ENCODE peak calls at places on chromosomes 16 and 17, in ten cellular contexts. U, L, A, S, F, Y, V, N, P and M are unnamed samples.

GRCh38 chr16:67161595-67162058 is 1.9 kb downstream of the FBXL8 start:
- DNase-seq in N (no peak), A (no peak), S (no peak), P (no peak), V (no peak), U (peak), L (no peak), F (no peak), Y (no peak), M (no peak)

GRCh38 chr16:84822990-84823389 is 3.2 kb downstream of the CRISPLD2 start:
- DNase-seq in U (no peak), A (no peak), L (no peak), S (no peak), Y (no peak), F (no peak), N (no peak), P (no peak), V (no peak), M (no peak)

GRCh38 chr16:22357635-22357971 is 16.8 kb downstream of the CDR2 start:
- DNase-seq in U (no peak), F (no peak), L (no peak), N (no peak), A (no peak), V (no peak), S (no peak), P (no peak), Y (no peak), M (no peak)

GRCh38 chr17:71966459-71967313 is 154.1 kb upstream of the SOX9 start:
- DNase-seq in Y (peak), N (peak), F (no peak), V (no peak), P (no peak), U (no peak), A (no peak), L (no peak), S (no peak), M (no peak)

GRCh38 chr16:14309906-14310305 is 238.8 kb downstream of the MRTFB start:
- DNase-seq in U (peak), L (no peak), P (no peak), S (no peak), A (no peak), V (no peak), N (no peak), F (peak), Y (no peak), M (no peak)

GRCh38 chr17:40070895-40071719 is 8.3 kb downstream of the THRA start:
- DNase-seq in L (no peak), N (no peak), Y (peak), A (peak), P (no peak), V (no peak), U (peak), S (peak), F (no peak), M (no peak)

GRCh38 chr17:9206989-9207317 is 185.6 kb downstream of the NTN1 start:
- DNase-seq in N (no peak), P (no peak), V (no peak), A (no peak), S (peak), U (peak), Y (no peak), L (no peak), F (no peak), M (no peak)

GRCh38 chr17:49101054-49101534 is 31.5 kb upstream of the B4GALNT2 start:
- DNase-seq in U (no peak), L (no peak), Y (no peak), A (no peak), S (no peak), P (peak), N (no peak), V (no peak), F (peak), M (no peak)

GRCh38 chr16:28495795-28496749 is 1.6 kb downstream of the APOBR start:
- DNase-seq in Y (no peak), P (no peak), V (no peak), N (no peak), U (peak), F (no peak), S (peak), L (no peak), A (no peak), M (no peak)

GRCh38 chr16:63512910-63513309 is 1476.7 kb upstream of the CDH8 start:
- DNase-seq in V (no peak), A (no peak), L (no peak), U (no peak), N (no peak), P (no peak), S (no peak), Y (no peak), F (no peak), M (no peak)

GRCh38 chr17:43465049-43465448 is 18.7 kb upstream of the DHX8 start:
- DNase-seq in V (no peak), S (no peak), P (no peak), Y (no peak), L (no peak), U (no peak), N (no peak), F (no peak), A (no peak), M (no peak)

GRCh38 chr16:68377667-68378420 is 67.0 kb downstream of the PRMT7 start:
- DNase-seq in V (no peak), Y (no peak), N (peak), P (no peak), L (no peak), F (no peak), A (no peak), U (no peak), S (no peak), M (no peak)

GRCh38 chr16:11181889-11182279 is 74.1 kb downstream of the SOCS1 start:
- DNase-seq in S (no peak), N (peak), V (no peak), A (no peak), L (no peak), P (no peak), F (peak), U (no peak), Y (peak), M (no peak)

GRCh38 chr16:89442990-89443726 is 47.2 kb downstream of the ANKRD11 start:
- DNase-seq in P (peak), Y (no peak), S (no peak), A (no peak), U (peak), V (no peak), N (no peak), F (peak), L (no peak), M (no peak)

GRCh38 chr16:70649300-70649699 is 2.9 kb downstream of the IL34 start:
- DNase-seq in V (no peak), A (no peak), S (no peak), P (no peak), N (no peak), U (no peak), F (no peak), L (no peak), Y (no peak), M (no peak)

GRCh38 chr17:72677108-72677507 is 415.4 kb downstream of the SLC39A11 start:
- DNase-seq in A (no peak), V (no peak), N (no peak), P (no peak), S (no peak), F (no peak), U (no peak), L (no peak), Y (no peak), M (no peak)

GRCh38 chr16:10168258-10168657 is 14.0 kb downstream of the GRIN2A start:
- DNase-seq in V (no peak), S (no peak), A (no peak), F (peak), L (no peak), P (no peak), N (no peak), Y (no peak), U (no peak), M (no peak)

GRCh38 chr16:53207810-53208752 is 153.3 kb downstream of the CHD9 start:
- DNase-seq in A (peak), L (peak), P (peak), Y (peak), V (peak), N (peak), S (no peak), U (no peak), F (peak), M (peak)

GRCh38 chr17:81684442-81684911 is 666 bp downstream of the HGS start:
- DNase-seq in P (no peak), S (no peak), V (no peak), U (no peak), A (no peak), F (no peak), Y (no peak), N (no peak), L (no peak), M (no peak)

GRCh38 chr17:69596141-69596540 is 181.6 kb downstream of the MAP2K6 start:
- DNase-seq in A (no peak), U (no peak), S (no peak), V (no peak), N (no peak), P (no peak), Y (no peak), F (no peak), L (no peak), M (no peak)
- TF ChIP-seq CTCF in A (no peak), U (no peak), S (no peak), V (no peak), N (no peak), P (no peak), Y (no peak), F (no peak), L (no peak), M (no peak)

DNA sequence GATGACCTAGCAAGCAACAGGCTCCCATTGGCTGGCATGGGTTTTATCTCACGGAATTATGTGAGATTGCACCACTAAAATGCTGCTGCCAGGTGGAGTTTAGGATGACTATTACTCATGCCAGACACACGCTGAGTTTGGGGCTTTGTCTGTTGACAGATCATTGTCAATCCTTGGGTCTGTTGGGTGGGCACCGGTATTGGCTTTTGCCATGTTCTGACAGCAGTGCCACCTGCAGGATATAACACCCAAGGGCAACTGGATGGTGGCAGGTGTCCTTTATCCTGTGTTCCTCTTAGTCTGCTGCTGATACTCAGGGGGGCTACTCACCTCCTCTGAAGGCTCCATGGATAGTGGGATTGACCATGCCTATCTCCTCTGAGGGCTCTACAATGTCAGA is 221.6 kb upstream of the DYNLRB2 start:
- DNase-seq in N (no peak), S (no peak), V (no peak), L (no peak), U (no peak), A (no peak), F (peak), Y (no peak), P (no peak), M (no peak)
- TF ChIP-seq CTCF in N (no peak), S (no peak), V (no peak), L (no peak), U (no peak), A (no peak), F (peak), Y (no peak), P (no peak), M (no peak)

GRCh38 chr16:576823-577201 is 7.0 kb downstream of the PIGQ start:
- DNase-seq in A (peak), U (no peak), Y (no peak), F (no peak), V (no peak), S (no peak), P (no peak), L (no peak), N (no peak), M (no peak)
- TF ChIP-seq CTCF in A (no peak), U (no peak), Y (no peak), F (no peak), V (no peak), S (no peak), P (no peak), L (no peak), N (no peak), M (no peak)

GRCh38 chr16:55501549-55502322 is 7.1 kb upstream of the LPCAT2 start:
- DNase-seq in V (no peak), L (no peak), P (no peak), Y (peak), A (peak), S (no peak), N (no peak), U (no peak), F (no peak), M (peak)

GRCh38 chr16:55497558-55497957 is 11.3 kb upstream of the LPCAT2 start:
- DNase-seq in A (no peak), V (no peak), F (no peak), N (no peak), L (no peak), S (no peak), Y (no peak), P (no peak), U (no peak), M (no peak)

GRCh38 chr16:55499281-55499680 is 9.6 kb upstream of the LPCAT2 start:
- DNase-seq in S (no peak), V (no peak), F (no peak), L (no peak), P (no peak), Y (peak), N (no peak), U (no peak), A (no peak), M (no peak)

GRCh38 chr16:55498101-55498500 is 10.8 kb upstream of the LPCAT2 start:
- DNase-seq in U (no peak), S (no peak), A (no peak), V (no peak), N (no peak), L (no peak), Y (no peak), F (no peak), P (no peak), M (no peak)

DNA sequence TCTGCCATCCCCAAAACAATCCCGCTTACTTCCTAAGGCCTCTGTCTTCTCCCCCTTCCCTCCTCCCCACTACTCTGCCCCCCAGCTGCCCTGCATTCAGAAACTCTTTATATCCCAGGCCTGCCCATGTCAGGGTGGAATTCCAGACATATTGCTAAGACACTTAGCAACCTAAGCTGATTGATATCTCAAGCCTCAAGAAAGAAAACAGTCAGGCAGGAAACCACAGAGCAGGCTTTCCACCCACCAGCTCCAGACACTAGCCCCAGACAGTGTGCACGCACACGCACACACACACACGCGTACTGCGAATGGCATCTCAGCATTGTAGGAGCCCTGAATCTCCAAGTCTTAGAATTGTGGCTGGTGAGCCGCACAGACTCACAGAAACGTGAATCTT is 8.9 kb upstream of the LPCAT2 start:
- DNase-seq in P (peak), N (no peak), V (no peak), L (no peak), U (no peak), Y (peak), S (no peak), F (peak), A (no peak), M (peak)
- TF ChIP-seq CTCF in P (no peak), N (no peak), V (no peak), L (no peak), U (no peak), Y (no peak), S (no peak), F (no peak), A (no peak), M (no peak)

DNA sequence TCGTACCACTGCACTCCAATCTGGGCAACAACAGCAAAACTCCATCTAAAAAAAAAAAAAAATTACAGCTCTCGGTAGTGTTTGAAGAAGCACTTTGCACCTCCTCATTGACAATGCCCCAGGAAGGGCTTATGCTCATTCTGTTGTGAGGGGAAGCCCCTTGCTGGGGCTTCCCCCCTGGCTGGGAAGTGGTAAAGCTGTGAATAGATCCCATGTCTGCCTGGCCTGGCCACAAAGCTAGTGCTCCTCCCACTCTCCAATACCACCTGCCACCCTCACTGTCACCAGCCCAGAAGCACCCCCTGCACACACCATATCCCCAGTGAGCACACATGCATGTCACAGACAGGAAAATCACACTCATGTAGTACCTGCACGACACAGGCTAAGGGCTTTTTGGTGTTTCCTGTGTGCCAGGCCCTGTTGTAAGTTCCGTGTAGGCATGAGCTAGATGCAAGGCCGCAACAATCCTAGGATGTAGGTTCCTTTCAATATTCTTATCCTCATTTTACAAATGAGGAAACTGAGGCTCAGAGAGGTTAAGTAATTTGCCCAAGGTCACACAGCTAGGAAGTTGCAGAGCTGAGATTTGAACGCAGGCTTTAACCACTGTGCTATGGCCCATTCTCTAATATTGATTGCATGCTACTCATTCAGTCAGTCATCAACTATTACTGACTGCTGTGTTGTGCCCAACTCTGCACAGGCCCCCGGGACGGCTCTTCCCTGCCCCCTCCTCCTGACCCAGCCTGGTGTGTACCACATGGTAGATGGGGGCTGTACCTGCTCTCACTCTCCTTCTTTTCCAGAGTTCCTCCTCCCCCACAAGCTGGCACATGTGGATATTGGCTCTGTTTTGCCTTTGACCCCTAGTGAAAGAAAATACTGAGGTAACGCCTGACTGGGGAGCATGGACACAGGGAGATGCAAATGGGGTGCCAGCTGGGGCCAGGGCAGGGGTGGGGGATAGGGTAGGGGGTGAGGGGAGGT is 11.9 kb upstream of the COL1A1 start:
- DNase-seq in N (no peak), P (no peak), F (no peak), Y (no peak), V (no peak), U (no peak), L (no peak), A (peak), S (no peak), M (no peak)
- TF ChIP-seq CTCF in N (no peak), P (no peak), F (no peak), Y (no peak), V (no peak), U (no peak), L (no peak), A (peak), S (no peak), M (no peak)

DNA sequence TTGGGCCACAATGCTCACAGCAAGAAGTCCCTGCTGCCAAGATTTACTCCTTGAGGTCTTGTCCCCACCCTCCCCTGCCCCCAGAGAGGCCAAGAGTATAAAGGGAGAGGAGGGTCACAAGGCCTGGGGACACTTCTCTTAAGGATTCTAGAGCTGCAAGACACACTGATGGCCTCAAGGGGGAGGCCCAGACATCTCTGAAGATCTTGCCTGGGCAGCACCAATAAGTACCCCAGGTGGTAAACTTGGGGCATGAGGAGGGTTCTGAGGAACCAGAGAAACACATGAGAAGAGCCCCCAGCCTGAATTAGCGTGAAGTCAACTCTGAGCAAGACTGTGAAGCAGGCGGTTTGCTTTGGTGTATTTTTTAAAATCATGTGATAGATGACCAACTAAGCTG is 26.8 kb upstream of the MTMR4 start:
- DNase-seq in S (no peak), A (peak), P (peak), L (no peak), U (no peak), N (no peak), F (no peak), V (no peak), Y (no peak), M (no peak)
- TF ChIP-seq CTCF in S (no peak), A (peak), P (peak), L (no peak), U (no peak), N (peak), F (peak), V (peak), Y (no peak), M (no peak)